ENCODE peak calls at places on chromosome 13, in eight cellular contexts. O, Z, U, A, P, C, H and S are unnamed samples.

GRCh38 chr13:50699874-50700663 is 143.4 kb downstream of the DLEU7 start:
- DNase-seq in O (no peak), Z (no peak), U (no peak), A (no peak), P (no peak), C (no peak), H (no peak), S (no peak)

GRCh38 chr13:67283602-67284001 is 53.5 kb upstream of the PCDH9 start:
- DNase-seq in O (no peak), Z (no peak), U (no peak), A (no peak), P (no peak), C (no peak), H (no peak), S (no peak)

GRCh38 chr13:24218320-24218719 is 57.8 kb downstream of the SPATA13 start:
- DNase-seq in O (no peak), Z (no peak), U (no peak), A (no peak), P (no peak), C (no peak), H (no peak), S (no peak)

GRCh38 chr13:93227280-93227905 is 786 bp downstream of the GPC6 start:
- DNase-seq in O (peak; percentile 55), Z (no peak), U (peak; percentile 65), A (no peak), P (no peak), C (no peak), H (peak; percentile 47), S (no peak)

GRCh38 chr13:21175656-21176194 is 627 bp downstream of the SKA3 start:
- DNase-seq in O (no peak), Z (no peak), U (peak; percentile 27), A (no peak), P (no peak), C (no peak), H (no peak), S (no peak)

GRCh38 chr13:38686635-38687245 is at the start of gene FREM2:
- DNase-seq in O (peak; percentile 36), Z (peak; percentile 33), U (peak; percentile 17), A (no peak), P (peak; percentile 43), C (no peak), H (peak; percentile 88), S (peak; percentile 49)

GRCh38 chr13:96248103-96248502 is 158.2 kb downstream of the HS6ST3 start:
- DNase-seq in O (no peak), Z (no peak), U (no peak), A (no peak), P (no peak), C (no peak), H (no peak), S (no peak)

GRCh38 chr13:40484981-40485380 is 181.5 kb downstream of the FOXO1 start:
- DNase-seq in O (no peak), Z (no peak), U (no peak), A (no peak), P (no peak), C (no peak), H (no peak), S (no peak)

GRCh38 chr13:113138792-113139551 is 16.4 kb downstream of the F10 start:
- DNase-seq in O (no peak), Z (no peak), U (no peak), A (no peak), P (no peak), C (no peak), H (no peak), S (no peak)

GRCh38 chr13:37618554-37618953 is 20.0 kb upstream of the POSTN start:
- DNase-seq in O (no peak), Z (no peak), U (peak; percentile 83), A (no peak), P (no peak), C (no peak), H (no peak), S (no peak)

GRCh38 chr13:66716502-66716901 is 513.6 kb downstream of the PCDH9 start:
- DNase-seq in O (no peak), Z (no peak), U (no peak), A (no peak), P (no peak), C (no peak), H (no peak), S (no peak)

GRCh38 chr13:20350380-20350763 is 118.3 kb upstream of the GJB6 start:
- DNase-seq in O (no peak), Z (no peak), U (no peak), A (no peak), P (no peak), C (no peak), H (no peak), S (no peak)